ENCODE peak calls at places on chromosome 19, in five cellular contexts. A is iPS DF 6.9, Y is tibial nerve, B is tibial artery, K is thoracic aorta. N is an unnamed sample. For H3K9me3 and H3K4me1, the result is how much of the 10 kb centered on the place peaks cover.

GRCh38 chr19:29370276-29370675 is 155.5 kb upstream of the VSTM2B start:
- DNase-seq in B (no peak), Y (no peak), K (no peak), A (no peak), N (no peak)

GRCh38 chr19:2271516-2272103 is 10.4 kb downstream of the PEAK3 start:
- DNase-seq in A (no peak), Y (no peak), B (no peak), K (no peak), N (no peak)

GRCh38 chr19:48746738-48747575 is at the start of gene IZUMO1:
- DNase-seq in A (no peak), Y (peak), K (peak), B (peak), N (peak)

GRCh38 chr19:4933528-4933927 is 24.2 kb downstream of the UHRF1 start:
- DNase-seq in Y (peak), A (no peak), B (no peak), K (no peak), N (no peak)

GRCh38 chr19:7326105-7326877 is 22.4 kb upstream of the ARHGEF18 start:
- DNase-seq in Y (no peak), B (no peak), A (peak), K (no peak), N (peak)

GRCh38 chr19:49157445-49158224 is at the start of gene TRPM4:
- DNase-seq in K (peak), A (no peak), Y (peak), B (peak), N (no peak)

GRCh38 chr19:56120371-56121179 is 520 bp downstream of the ZNF787 start:
- DNase-seq in K (peak), B (peak), Y (peak), A (no peak), N (no peak)

GRCh38 chr19:3881272-3882040 is 971 bp downstream of the ATCAY start:
- DNase-seq in B (no peak), A (no peak), Y (no peak), K (no peak), N (no peak)

GRCh38 chr19:56142087-56142787 is 1.1 kb downstream of the ZNF444 start:
- DNase-seq in B (no peak), Y (no peak), A (no peak), K (no peak), N (no peak)

DNA sequence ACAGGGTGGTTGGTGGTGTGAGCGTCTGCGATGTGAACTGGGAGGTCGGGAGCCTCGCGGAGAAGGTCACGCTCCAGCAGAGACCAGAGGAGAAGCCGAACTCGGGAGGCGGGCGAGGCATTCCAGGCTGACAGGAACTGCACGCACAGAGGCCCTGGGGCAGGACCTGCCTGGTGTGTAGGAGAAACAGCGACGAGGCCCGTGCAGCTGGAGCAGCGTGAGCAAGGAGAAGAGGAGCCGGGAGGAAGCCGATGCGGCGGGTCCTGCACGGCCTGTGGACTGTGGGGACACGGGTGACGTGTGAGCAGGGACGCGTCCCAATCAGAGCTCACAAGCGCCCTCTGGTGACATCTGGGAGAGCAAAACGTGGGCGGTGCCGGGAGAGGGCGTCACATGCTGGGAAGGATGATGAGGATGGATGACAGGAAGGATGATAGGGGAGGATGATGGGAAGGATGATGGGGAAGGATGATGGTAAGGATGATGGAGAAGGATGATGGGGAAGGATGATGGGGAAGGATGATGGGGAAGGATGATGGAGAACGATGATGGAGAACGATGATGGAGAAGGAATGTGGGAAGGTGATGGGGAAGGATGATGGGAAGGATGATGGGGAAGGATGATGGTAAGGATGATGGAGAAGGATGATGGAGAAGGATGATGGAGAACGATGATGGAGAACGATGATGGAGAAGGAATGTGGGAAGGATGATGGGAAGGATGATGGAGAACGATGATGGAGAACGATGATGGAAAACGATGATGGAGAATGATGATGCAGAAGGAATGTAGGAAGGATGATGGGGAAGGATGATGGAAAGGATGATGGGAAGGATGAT is 16.1 kb upstream of the MADCAM1 start:
- DNase-seq in K (peak), Y (peak), B (peak), A (no peak), N (no peak)
- H3K9me3 ChIP-seq in K (under half), Y (under half), B (under half), A (under half), N (under half)

DNA sequence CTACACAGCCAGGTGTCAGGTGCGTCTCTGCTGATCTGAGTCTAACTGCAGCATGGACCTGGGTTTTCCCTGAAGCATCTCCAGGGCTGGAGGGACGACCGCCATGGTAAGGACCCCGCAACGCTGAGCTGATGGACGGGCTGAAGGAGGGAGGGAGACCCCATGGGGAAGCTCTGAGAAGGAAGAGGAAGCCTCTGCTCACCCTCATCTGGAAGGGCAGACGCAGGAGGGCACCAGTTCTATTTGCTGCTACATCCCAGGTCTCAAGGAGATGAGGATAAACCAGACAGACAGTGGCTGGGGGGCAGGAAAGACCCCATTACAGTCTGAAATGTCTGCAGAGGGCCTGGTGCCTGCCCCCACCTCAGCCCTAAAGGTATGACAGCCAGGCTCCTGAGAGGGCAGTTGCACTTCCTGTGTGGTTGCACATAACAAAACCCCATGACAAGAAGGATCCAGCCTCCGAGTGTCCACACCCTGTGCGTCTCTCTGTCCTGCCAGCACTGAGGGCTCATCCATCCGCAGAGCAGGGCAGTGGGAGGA is at the start of gene LILRA2:
- DNase-seq in A (no peak), Y (no peak), K (no peak), B (no peak), N (no peak)
- H3K4me3 ChIP-seq in A (no peak), Y (peak), K (peak), B (no peak), N (no peak)

GRCh38 chr19:20273376-20273775 is 106.4 kb downstream of the ZNF486 start:
- DNase-seq in K (no peak), B (no peak), Y (no peak), A (no peak), N (no peak)
- H3K4me1 ChIP-seq in K (under half), B (under half), Y (under half), A (under half), N (under half)

GRCh38 chr19:32581704-32582164 is 744 bp downstream of the PDCD5 start:
- DNase-seq in K (no peak), A (no peak), Y (no peak), B (no peak), N (no peak)
- H3K9me3 ChIP-seq in K (under half), A (under half), Y (under half), B (under half), N (under half)

DNA sequence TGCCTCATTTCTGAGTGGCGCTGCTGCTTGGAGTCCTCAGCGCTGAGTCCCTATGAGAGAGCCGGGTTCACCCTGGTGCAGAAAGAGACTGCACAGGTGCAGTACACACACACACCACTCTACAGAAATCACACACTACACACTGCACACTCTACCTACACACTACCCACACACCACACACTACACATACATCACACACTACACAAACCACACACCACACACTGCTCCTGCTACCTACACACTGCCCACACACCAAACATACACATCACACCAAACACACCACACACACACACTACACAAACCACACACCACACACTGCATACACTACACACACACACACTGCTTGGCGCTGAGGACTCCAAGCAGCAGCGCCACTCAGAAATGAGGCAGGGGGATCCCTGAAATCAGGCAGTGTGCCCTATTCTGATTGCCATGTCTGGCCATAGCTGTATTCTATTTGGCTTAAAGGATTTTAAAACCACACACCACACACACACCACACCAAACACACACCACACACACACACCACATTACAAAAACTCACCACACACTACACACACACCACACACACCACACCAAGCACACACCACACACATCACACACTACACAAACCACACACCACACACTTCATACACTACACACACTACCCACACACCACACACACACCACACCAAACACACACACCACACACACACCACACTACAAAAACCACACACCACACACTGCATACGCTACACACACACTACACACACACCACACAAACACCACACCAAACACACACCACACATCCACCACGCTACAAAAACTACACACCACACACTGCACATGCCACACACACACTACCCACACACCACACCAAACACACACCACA is 4.9 kb downstream of the MAG start:
- DNase-seq in K (no peak), A (no peak), Y (no peak), B (no peak), N (no peak)
- H3K4me3 ChIP-seq in K (no peak), A (no peak), Y (no peak), B (no peak), N (no peak)

GRCh38 chr19:18648971-18649310 is 12.1 kb downstream of the KLHL26 start:
- DNase-seq in A (no peak), K (no peak), B (peak), Y (no peak), N (no peak)
- H3K4me1 ChIP-seq in A (under half), K (under half), B (under half), Y (half or more), N (under half)

GRCh38 chr19:57563547-57563946 is 3.9 kb upstream of the ZNF550 start:
- DNase-seq in A (no peak), B (no peak), Y (no peak), K (no peak), N (no peak)
- H3K9me3 ChIP-seq in A (under half), B (half or more), Y (under half), K (under half), N (half or more)

DNA sequence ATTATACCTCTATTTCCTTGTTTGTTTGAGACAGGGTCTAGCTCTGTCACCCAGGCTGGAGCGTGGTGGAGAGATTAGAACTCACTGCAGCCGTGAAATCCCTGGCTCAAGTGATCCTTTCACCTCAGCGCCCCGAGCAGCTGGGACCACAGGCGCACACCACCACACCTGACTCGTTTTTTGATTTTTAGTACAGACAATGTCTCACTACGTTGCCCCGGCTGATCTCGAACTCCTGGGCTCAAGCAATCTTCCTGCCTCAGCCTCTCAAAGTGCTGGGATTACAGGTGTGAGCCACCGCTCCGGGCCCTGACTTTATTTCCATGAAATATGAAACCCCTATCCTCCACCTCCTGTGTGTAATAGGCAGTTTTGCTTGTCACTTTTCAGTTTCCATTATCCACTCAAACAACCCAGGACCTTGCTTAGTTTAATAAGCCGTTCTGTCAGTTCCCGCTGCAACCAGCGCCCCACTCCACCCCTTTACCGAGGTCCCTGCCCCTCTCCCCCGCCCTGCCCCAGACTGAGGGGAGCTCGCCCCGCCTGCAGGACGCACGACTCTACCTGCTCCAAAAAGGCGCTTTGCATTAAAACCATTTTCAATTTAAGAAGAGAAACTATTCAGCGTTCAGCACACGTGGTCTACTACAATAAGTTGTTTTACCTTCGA is 16.9 kb downstream of the ZNF816 start:
- DNase-seq in K (no peak), A (no peak), Y (no peak), B (no peak), N (no peak)
- H3K4me3 ChIP-seq in K (no peak), A (peak), Y (no peak), B (no peak), N (peak)

N was measured in Panc1.